ENCODE peak calls at places on chromosomes 5 and 9, in eight cellular contexts. E is posterior cingulate gyrus; R is aorta; S is T-cell; A is memory B cell; G is neural crest cell; J is GM13977; W is stimulated activated CD4-positive, alpha-beta T cell treated with anti-CD3 and anti-CD28 coated beads, Interleukin-2, amount 100 ng/mL, for 24 hours. D is an unnamed sample.

GRCh38 chr5:178774446-178774845 is 44.0 kb upstream of the ZNF354A start:
- DNase-seq in E (no peak), G (no peak), W (no peak), R (peak; percentile 51), A (no peak), J (no peak), S (no peak), D (no peak)

GRCh38 chr5:124948062-124948753 is 201.8 kb upstream of the ZNF608 start:
- DNase-seq in G (no peak), R (no peak), E (no peak), S (no peak), J (no peak), W (no peak), A (no peak), D (peak; percentile 55)

GRCh38 chr5:83988293-83988685 is 267.6 kb upstream of the HAPLN1 start:
- DNase-seq in R (no peak), E (no peak), A (no peak), W (no peak), J (no peak), S (no peak), G (no peak), D (no peak)

GRCh38 chr5:181190711-181191525 is 14.1 kb downstream of the TRIM7 start:
- DNase-seq in A (no peak), R (peak; percentile 86), G (peak; percentile 46), E (no peak), J (no peak), S (no peak), W (peak; percentile 62), D (no peak)

GRCh38 chr5:57853929-57854697 is 371.5 kb upstream of the ACTBL2 start:
- DNase-seq in A (no peak), S (no peak), J (no peak), R (no peak), G (no peak), W (no peak), E (no peak), D (no peak)

GRCh38 chr5:2675548-2675947 is 75.9 kb downstream of the IRX2 start:
- DNase-seq in R (no peak), G (no peak), E (no peak), W (no peak), J (no peak), A (no peak), S (no peak), D (no peak)

GRCh38 chr9:105219291-105219805 is 25.1 kb upstream of the SLC44A1 start:
- DNase-seq in S (no peak), R (no peak), J (no peak), A (no peak), W (no peak), G (no peak), E (no peak), D (peak; percentile 26)

GRCh38 chr5:54844905-54845566 is 140.4 kb downstream of the ESM1 start:
- DNase-seq in J (no peak), R (no peak), S (no peak), A (peak; percentile 49), E (no peak), W (no peak), G (no peak), D (peak; percentile 47)

GRCh38 chr5:113776832-113777525 is 263.5 kb downstream of the YTHDC2 start:
- DNase-seq in W (no peak), G (no peak), R (no peak), S (no peak), J (no peak), A (no peak), E (no peak), D (peak; percentile 81)

GRCh38 chr5:104186100-104186499 is 623.5 kb upstream of the NUDT12 start:
- DNase-seq in R (no peak), G (no peak), E (no peak), S (no peak), J (no peak), W (no peak), A (no peak), D (peak; percentile 99)

GRCh38 chr5:191036-191948 is at the start of gene LRRC14B:
- DNase-seq in J (peak; percentile 64), S (no peak), R (peak; percentile 73), E (peak; percentile 71), W (no peak), A (no peak), G (no peak), D (no peak)

GRCh38 chr9:72337286-72337685 is 27.7 kb downstream of the ZFAND5 start:
- DNase-seq in W (no peak), J (no peak), R (no peak), G (no peak), A (no peak), S (no peak), E (no peak), D (no peak)

GRCh38 chr5:45110399-45110798 is 301.7 kb downstream of the MRPS30 start:
- DNase-seq in J (no peak), W (no peak), A (no peak), S (no peak), G (no peak), R (no peak), E (no peak), D (no peak)

GRCh38 chr9:14219865-14220655 is 93.9 kb downstream of the NFIB start:
- DNase-seq in W (no peak), G (no peak), J (no peak), R (no peak), A (no peak), S (no peak), E (no peak), D (no peak)

GRCh38 chr5:1732238-1732880 is 67.3 kb downstream of the MRPL36 start:
- DNase-seq in S (no peak), E (no peak), J (no peak), G (no peak), W (no peak), A (no peak), R (peak; percentile 59), D (no peak)

GRCh38 chr9:97438666-97439065 is 26.8 kb downstream of the TDRD7 start:
- DNase-seq in A (no peak), J (no peak), R (no peak), W (no peak), G (no peak), E (no peak), S (no peak), D (peak; percentile 64)

GRCh38 chr9:128298535-128299482 is 22.7 kb downstream of the SWI5 start:
- DNase-seq in R (no peak), W (no peak), G (no peak), A (no peak), J (no peak), S (no peak), E (no peak), D (no peak)

GRCh38 chr5:80931423-80931822 is 28.7 kb upstream of the RASGRF2 start:
- DNase-seq in J (no peak), A (no peak), E (no peak), W (no peak), G (no peak), S (no peak), R (no peak), D (no peak)

GRCh38 chr5:120091376-120091948 is 372.6 kb upstream of the PRR16 start:
- DNase-seq in S (no peak), A (no peak), E (no peak), J (no peak), R (no peak), G (no peak), W (no peak), D (no peak)